ENCODE peak calls at places on chromosomes 13 and 19, in ten cellular contexts. F, E, W, Y, Q, C, D, K, A and R are unnamed samples.

GRCh38 chr19:5927439-5927821 is 13.4 kb downstream of the CAPS start:
- DNase-seq in Q (no peak), C (no peak), F (no peak), W (no peak), E (no peak), A (no peak), K (no peak), Y (no peak), D (no peak), R (no peak)

GRCh38 chr19:17762505-17763229 is 11.4 kb downstream of the FCHO1 start:
- DNase-seq in W (peak; percentile 86), C (no peak), Q (peak; percentile 19), A (peak; percentile 92), D (peak; percentile 9), Y (no peak), E (no peak), F (no peak), K (peak; percentile 63), R (peak; percentile 82)

GRCh38 chr19:40232479-40232878 is 6.0 kb upstream of the CCNP start:
- DNase-seq in A (no peak), C (no peak), Y (no peak), K (no peak), D (no peak), Q (no peak), E (no peak), W (no peak), F (no peak), R (no peak)

GRCh38 chr19:29495091-29495490 is 30.7 kb upstream of the VSTM2B start:
- DNase-seq in W (no peak), F (no peak), E (no peak), Q (no peak), C (no peak), A (no peak), Y (no peak), D (no peak), K (no peak), R (peak; percentile 5)

GRCh38 chr13:51981355-51981754 is 29.9 kb downstream of the ATP7B start:
- DNase-seq in A (peak; percentile 87), E (no peak), W (no peak), Y (no peak), F (no peak), D (peak; percentile 31), K (peak; percentile 29), C (no peak), Q (no peak), R (no peak)

GRCh38 chr13:101998129-101998528 is 403.7 kb downstream of the FGF14 start:
- DNase-seq in A (no peak), E (no peak), Q (no peak), W (no peak), Y (no peak), K (no peak), D (no peak), F (no peak), C (no peak), R (no peak)

GRCh38 chr13:94214979-94215378 is 264.5 kb downstream of the DCT start:
- DNase-seq in K (no peak), Y (no peak), D (no peak), A (no peak), F (no peak), E (no peak), W (no peak), C (no peak), Q (no peak), R (no peak)

GRCh38 chr19:53068834-53069233 is 24.3 kb downstream of the ERVV-2 start:
- DNase-seq in W (no peak), Q (no peak), A (no peak), F (no peak), Y (no peak), K (no peak), E (no peak), D (no peak), C (no peak), R (no peak)

GRCh38 chr19:32041681-32042292 is 303.6 kb upstream of the ZNF507 start:
- DNase-seq in E (no peak), D (peak; percentile 36), C (peak; percentile 35), F (peak; percentile 23), Y (no peak), Q (no peak), A (no peak), W (peak; percentile 47), K (no peak), R (peak; percentile 75)

GRCh38 chr19:19120308-19121156 is 17.7 kb downstream of the TMEM161A start:
- DNase-seq in Y (no peak), W (peak; percentile 49), A (peak; percentile 98), E (no peak), Q (no peak), K (peak; percentile 80), C (peak; percentile 64), F (peak; percentile 39), D (no peak), R (peak; percentile 82)

GRCh38 chr19:50332264-50333038 is 3.3 kb upstream of the KCNC3 start:
- DNase-seq in A (no peak), Y (no peak), W (no peak), D (no peak), Q (no peak), K (no peak), F (no peak), C (no peak), E (no peak), R (no peak)

GRCh38 chr19:2274937-2275535 is 6.9 kb downstream of the PEAK3 start:
- DNase-seq in C (peak; percentile 77), Y (no peak), K (peak; percentile 66), D (peak; percentile 78), W (peak; percentile 68), F (peak; percentile 61), A (peak; percentile 53), E (peak; percentile 51), Q (peak; percentile 65), R (peak; percentile 77)